ENCODE peak calls at places on chromosomes 1 and 21, in five cellular contexts. G is OCI-M1, D is nucleus accumbens, I is GM23338, O is HCT116. T is an unnamed sample.

GRCh38 chr1:9690440-9691107 is 39.0 kb downstream of the PIK3CD start:
- DNase-seq in G (no peak), I (peak; percentile 43), D (no peak), O (no peak), T (no peak)

GRCh38 chr1:46767649-46768282 is 31.1 kb upstream of the CYP4B1 start:
- DNase-seq in D (no peak), I (no peak), O (no peak), G (no peak), T (no peak)

GRCh38 chr1:223087231-223087990 is 55.6 kb downstream of the TLR5 start:
- DNase-seq in I (no peak), O (no peak), G (no peak), D (no peak), T (no peak)

GRCh38 chr1:204188959-204189639 is 7.2 kb downstream of the KISS1 start:
- DNase-seq in O (no peak), D (no peak), I (no peak), G (no peak), T (no peak)

GRCh38 chr21:36379236-36379635 is 6.0 kb upstream of the CHAF1B start:
- DNase-seq in O (no peak), I (no peak), G (no peak), D (no peak), T (no peak)

GRCh38 chr1:205243355-205244191 is 15.8 kb downstream of the TMCC2 start:
- DNase-seq in O (no peak), D (no peak), G (no peak), I (no peak), T (no peak)

GRCh38 chr1:239125027-239125426 is 261.3 kb upstream of the CHRM3 start:
- DNase-seq in G (no peak), O (no peak), D (no peak), I (peak; percentile 61), T (no peak)

GRCh38 chr21:25369524-25370300 is 237.6 kb downstream of the MRPL39 start:
- DNase-seq in I (no peak), D (no peak), O (no peak), G (no peak), T (no peak)

GRCh38 chr1:7948950-7949349 is 8.3 kb upstream of the TNFRSF9 start:
- DNase-seq in G (no peak), O (no peak), I (no peak), D (no peak), T (no peak)

GRCh38 chr21:14862794-14863720 is 201.7 kb downstream of the NRIP1 start:
- DNase-seq in D (no peak), I (peak; percentile 58), G (peak; percentile 61), O (no peak), T (no peak)

GRCh38 chr1:41663671-41664400 is 179.4 kb upstream of the EDN2 start:
- DNase-seq in D (no peak), I (no peak), O (no peak), G (no peak), T (no peak)

GRCh38 chr1:28313710-28314510 is 14.9 kb upstream of the MED18 start:
- DNase-seq in G (no peak), O (peak; percentile 38), I (no peak), D (no peak), T (peak; percentile 51)

GRCh38 chr1:162388083-162388594 is 6.6 kb downstream of the C1orf226 start:
- DNase-seq in I (no peak), G (no peak), O (no peak), D (no peak), T (no peak)

GRCh38 chr1:64755356-64755755 is 10.5 kb downstream of the RAVER2 start:
- DNase-seq in D (no peak), O (no peak), G (peak; percentile 27), I (no peak), T (no peak)

GRCh38 chr1:51417496-51418383 is 87.4 kb upstream of the TTC39A start:
- DNase-seq in G (no peak), I (no peak), D (no peak), O (no peak), T (no peak)

GRCh38 chr1:161119017-161119378 is 1.1 kb downstream of the NIT1 start:
- DNase-seq in I (peak; percentile 67), O (no peak), D (no peak), G (peak; percentile 31), T (no peak)

GRCh38 chr21:9839011-9839661 is 682.2 kb upstream of the TPTE start:
- DNase-seq in I (no peak), D (no peak), G (no peak), O (no peak), T (no peak)

T was measured in Panc1.